ENCODE peak calls at places on chromosome 11, in ten cellular contexts. Z, Y, A, N, I, P, D, C, O and Q are unnamed samples.
A peak's percentile ranks its signal among the peaks of the same experiment; 100 is the strongest.

GRCh38 chr11:14125529-14125928 is 163.0 kb downstream of the SPON1 start:
- DNase-seq in Z (no peak), Y (no peak), A (no peak), N (peak; percentile 67), I (no peak), P (no peak), D (no peak), C (peak; percentile 22), O (no peak), Q (no peak)

GRCh38 chr11:26365284-26365683 is 33.4 kb downstream of the ANO3 start:
- DNase-seq in Z (no peak), Y (no peak), A (no peak), N (no peak), I (no peak), P (no peak), D (no peak), C (no peak), O (no peak), Q (no peak)

GRCh38 chr11:122115520-122116343 is at the start of gene BLID:
- DNase-seq in Z (peak; percentile 63), Y (no peak), A (peak; percentile 73), N (peak; percentile 32), I (peak; percentile 46), P (peak; percentile 61), D (peak; percentile 81), C (peak; percentile 34), O (peak; percentile 71), Q (no peak)

GRCh38 chr11:33732176-33732575 is 4.0 kb downstream of the CD59 start:
- DNase-seq in Z (no peak), Y (no peak), A (no peak), N (no peak), I (no peak), P (no peak), D (no peak), C (no peak), O (no peak), Q (no peak)

GRCh38 chr11:1073851-1074243 is 827 bp upstream of the MUC2 start:
- DNase-seq in Z (no peak), Y (no peak), A (no peak), N (no peak), I (no peak), P (no peak), D (no peak), C (no peak), O (no peak), Q (no peak)

GRCh38 chr11:76666408-76666807 is 4.1 kb downstream of the LRRC32 start:
- DNase-seq in Z (peak; percentile 56), Y (no peak), A (peak; percentile 50), N (no peak), I (peak; percentile 46), P (peak; percentile 20), D (peak; percentile 32), C (no peak), O (peak; percentile 70), Q (peak; percentile 51)

GRCh38 chr11:65066805-65067291 is 8.5 kb upstream of the NAALADL1 start:
- DNase-seq in Z (no peak), Y (no peak), A (no peak), N (no peak), I (no peak), P (no peak), D (no peak), C (no peak), O (no peak), Q (no peak)

GRCh38 chr11:10233581-10233980 is 60.4 kb downstream of the SBF2 start:
- DNase-seq in Z (peak; percentile 87), Y (peak; percentile 61), A (peak; percentile 68), N (no peak), I (peak; percentile 91), P (peak; percentile 74), D (no peak), C (peak; percentile 32), O (peak; percentile 66), Q (no peak)

DNA sequence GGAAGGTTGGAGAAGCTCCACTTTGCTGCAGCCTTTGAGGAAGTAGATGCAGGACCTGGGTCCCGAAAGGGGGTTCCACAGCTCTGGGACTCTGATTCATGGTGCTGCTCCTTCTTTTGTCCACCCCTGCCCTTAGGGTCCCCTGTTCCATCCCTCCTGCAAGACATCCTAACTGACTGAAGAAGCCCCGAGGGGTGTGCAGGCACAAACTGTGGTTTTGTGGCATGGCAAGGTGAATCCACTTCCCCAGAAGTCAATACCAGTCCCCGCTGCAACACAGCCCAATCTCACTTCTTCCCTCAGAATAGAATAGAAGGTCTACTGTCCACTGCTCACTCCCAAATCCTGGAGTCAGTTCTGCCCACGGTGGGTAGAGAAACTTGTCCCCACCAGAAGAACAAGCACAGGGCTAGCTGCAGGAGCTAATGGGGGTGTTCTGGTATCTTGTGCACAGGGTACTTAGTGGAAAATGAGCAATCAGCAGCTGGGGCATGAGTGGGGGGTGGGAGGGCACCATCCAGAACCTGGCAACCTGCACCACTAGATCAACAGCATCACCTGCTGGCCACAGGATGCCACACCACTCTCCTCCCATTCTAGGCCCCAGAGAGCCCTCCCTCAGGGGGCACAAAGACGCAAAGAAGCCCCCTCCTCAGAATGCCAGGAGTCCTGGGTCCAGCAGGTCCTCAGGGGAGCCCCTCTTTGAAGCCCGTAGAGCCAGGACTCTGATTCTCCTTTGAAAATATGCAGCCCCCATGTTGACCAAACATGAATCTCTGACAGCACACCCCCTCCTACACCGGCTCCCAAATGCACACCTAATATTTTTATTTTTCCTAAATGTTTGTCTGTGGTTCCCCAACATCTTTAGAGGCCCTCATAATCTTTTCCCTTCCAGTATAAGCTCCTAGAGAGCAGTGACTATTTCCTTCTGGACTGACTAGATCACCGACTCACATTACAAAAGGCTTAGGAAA is 14.1 kb downstream of the SPATA19 start:
- DNase-seq in Z (no peak), Y (no peak), A (no peak), N (no peak), I (no peak), P (no peak), D (no peak), C (no peak), O (no peak), Q (no peak)
- TF ChIP-seq CTCF in Z (no peak), Y (no peak), A (no peak), N (no peak), I (no peak), P (peak; percentile 2), D (peak; percentile 15), C (peak; percentile 25), O (peak; percentile 7), Q (no peak)

DNA sequence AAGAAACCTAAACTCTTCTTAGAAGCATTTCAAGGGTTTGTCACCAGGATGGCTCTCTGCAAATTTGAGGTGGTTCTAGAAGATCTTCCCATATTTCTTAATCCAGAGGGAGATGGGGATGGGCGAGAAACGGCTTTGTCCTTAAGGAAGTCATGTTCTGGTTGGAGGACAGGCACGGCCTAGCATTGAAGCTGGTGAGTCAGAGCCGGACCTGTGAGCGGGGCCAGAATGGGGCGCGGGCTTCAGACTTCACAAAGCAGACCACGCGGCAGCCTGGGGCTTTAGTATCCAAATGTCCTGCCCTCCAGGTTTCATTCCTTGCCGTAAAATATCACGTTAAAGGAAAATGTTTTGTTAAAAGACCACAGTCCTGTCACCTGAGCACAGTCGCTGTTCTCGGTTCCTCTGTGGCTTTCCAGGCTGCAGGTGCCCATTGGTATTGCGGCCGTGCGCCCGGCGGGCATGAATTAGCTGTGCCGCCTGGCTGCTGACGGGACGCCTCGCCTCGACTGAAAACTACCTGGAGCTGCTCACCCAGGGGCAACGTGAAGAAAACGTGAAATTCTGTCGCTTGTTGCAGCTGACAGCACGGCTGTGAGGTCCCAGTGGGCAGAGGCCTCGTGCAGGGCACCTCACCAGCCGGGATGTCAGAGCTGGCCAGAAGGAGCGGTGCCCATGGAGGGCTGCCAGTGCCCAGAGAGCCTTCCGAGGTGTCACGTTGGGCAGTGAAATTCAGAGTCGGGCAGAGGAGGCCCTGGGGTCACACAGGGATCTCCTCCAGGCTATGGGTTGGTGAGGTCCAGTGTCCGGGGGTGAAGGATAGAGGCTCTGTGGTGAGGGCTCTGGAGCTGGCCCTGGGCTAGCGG is 59.0 kb downstream of the LRP5 start:
- DNase-seq in Z (no peak), Y (no peak), A (no peak), N (no peak), I (no peak), P (no peak), D (no peak), C (no peak), O (no peak), Q (no peak)
- TF ChIP-seq CTCF in Z (no peak), Y (no peak), A (no peak), N (no peak), I (no peak), P (no peak), D (no peak), C (no peak), O (no peak), Q (no peak)

GRCh38 chr11:7983832-7984590 is 3.1 kb upstream of the EIF3F start:
- DNase-seq in Z (no peak), Y (no peak), A (no peak), N (no peak), I (no peak), P (no peak), D (no peak), C (no peak), O (no peak), Q (no peak)

GRCh38 chr11:7981758-7982157 is 5.4 kb upstream of the EIF3F start:
- DNase-seq in Z (no peak), Y (no peak), A (no peak), N (no peak), I (no peak), P (no peak), D (no peak), C (no peak), O (no peak), Q (no peak)

GRCh38 chr11:7982582-7983119 is 4.5 kb upstream of the EIF3F start:
- DNase-seq in Z (no peak), Y (no peak), A (no peak), N (no peak), I (no peak), P (no peak), D (no peak), C (no peak), O (no peak), Q (no peak)

GRCh38 chr11:7986768-7987559 is at the start of gene EIF3F:
- DNase-seq in Z (peak; percentile 100), Y (peak; percentile 99), A (peak; percentile 100), N (peak; percentile 87), I (peak; percentile 100), P (peak; percentile 100), D (peak; percentile 99), C (peak; percentile 99), O (peak; percentile 100), Q (peak; percentile 95)
- TF ChIP-seq CTCF in Z (peak; percentile 80), Y (peak; percentile 86), A (peak; percentile 81), N (peak; percentile 93), I (peak; percentile 96), P (peak; percentile 64), D (peak; percentile 97), C (peak; percentile 91), O (peak; percentile 81), Q (peak; percentile 84)

DNA sequence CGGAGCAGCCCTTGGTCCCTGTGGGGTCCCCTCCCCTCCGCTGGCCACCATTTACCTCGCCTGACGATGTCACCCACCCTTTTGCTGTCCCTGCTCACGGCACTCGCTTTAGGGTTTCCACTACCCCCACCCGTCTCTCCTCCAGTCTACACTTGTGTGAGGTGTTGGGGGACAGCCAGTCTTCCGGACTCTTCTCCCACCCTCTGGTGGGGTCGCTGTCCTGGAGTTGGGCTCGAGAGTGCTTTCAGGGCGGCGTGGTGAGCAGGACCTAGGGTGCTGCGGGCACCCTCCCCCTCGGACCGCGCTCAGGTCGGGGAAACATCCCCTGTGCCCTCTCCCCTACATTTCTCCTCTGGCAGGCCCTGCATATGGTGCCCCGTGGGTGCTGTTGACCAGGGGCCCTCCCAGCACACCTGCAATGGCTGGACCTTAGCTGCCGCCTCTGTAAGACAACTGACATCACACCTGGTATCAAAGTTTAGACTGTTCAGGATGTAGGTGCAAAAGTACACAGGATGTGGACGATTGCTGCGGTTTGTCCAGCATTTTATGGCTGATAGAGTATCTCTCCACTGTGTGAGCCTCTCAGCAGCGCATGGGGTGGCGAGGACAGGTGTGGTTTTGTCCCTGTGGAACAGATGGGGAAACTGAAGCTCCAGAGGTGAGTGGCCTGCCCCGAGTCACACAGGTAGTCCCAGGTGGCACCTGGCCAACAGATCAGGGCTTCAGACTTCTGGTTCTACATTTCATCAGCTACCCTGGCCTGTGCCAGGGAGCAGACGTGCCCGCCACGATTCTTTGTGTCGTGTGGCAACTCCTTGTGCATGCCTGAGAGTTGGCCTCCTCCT is 1.1 kb downstream of the GRK2 start:
- DNase-seq in Z (no peak), Y (no peak), A (no peak), N (peak; percentile 30), I (no peak), P (no peak), D (no peak), C (peak; percentile 49), O (no peak), Q (peak; percentile 43)
- TF ChIP-seq CTCF in Z (no peak), Y (peak; percentile 9), A (no peak), N (no peak), I (no peak), P (no peak), D (no peak), C (no peak), O (no peak), Q (peak; percentile 3)